ENCODE peak calls at places on chromosomes 2 and 18, in five cellular contexts. Q is breast epithelium, N is GM12891, V is esophagus muscularis mucosa, C is spleen. W is an unnamed sample.

GRCh38 chr2:64807417-64807816 is 153.7 kb upstream of the SERTAD2 start:
- DNase-seq in C (no peak), Q (no peak), N (no peak), V (no peak), W (no peak)

GRCh38 chr18:2883137-2883671 is 36.4 kb downstream of the EMILIN2 start:
- DNase-seq in C (peak), Q (no peak), V (peak), N (peak), W (no peak)

GRCh38 chr18:48594725-48595124 is 55.9 kb downstream of the CTIF start:
- DNase-seq in C (no peak), Q (no peak), N (no peak), V (no peak), W (no peak)

GRCh38 chr2:71064754-71065621 is 3.5 kb upstream of the NAGK start:
- DNase-seq in V (no peak), C (peak), Q (no peak), N (no peak), W (no peak)

GRCh38 chr18:44133483-44133882 is 547.2 kb upstream of the SETBP1 start:
- DNase-seq in C (no peak), V (no peak), Q (no peak), N (no peak), W (no peak)

GRCh38 chr18:49784427-49785185 is 28.7 kb downstream of the ACAA2 start:
- DNase-seq in N (no peak), Q (no peak), V (no peak), C (no peak), W (no peak)

GRCh38 chr2:187461294-187462261 is 13.5 kb upstream of the CALCRL start:
- DNase-seq in C (no peak), N (no peak), Q (no peak), V (no peak), W (no peak)

GRCh38 chr2:10741139-10741538 is 19.7 kb downstream of the ATP6V1C2 start:
- DNase-seq in C (no peak), Q (no peak), N (no peak), V (no peak), W (no peak)

GRCh38 chr2:220394433-220394832 is 767.0 kb downstream of the SLC4A3 start:
- DNase-seq in C (no peak), V (no peak), Q (no peak), N (no peak), W (no peak)

GRCh38 chr2:204321910-204322765 is 223.1 kb upstream of the PARD3B start:
- DNase-seq in N (no peak), Q (no peak), V (no peak), C (no peak), W (no peak)

GRCh38 chr2:241288489-241288888 is 27.0 kb downstream of the HDLBP start:
- DNase-seq in N (no peak), C (no peak), Q (no peak), V (peak), W (no peak)

GRCh38 chr2:33425660-33426059 is 50.8 kb upstream of the RASGRP3 start:
- DNase-seq in V (no peak), C (no peak), N (no peak), Q (no peak), W (no peak)

GRCh38 chr2:152409691-152410597 is 75.0 kb downstream of the FMNL2 start:
- DNase-seq in V (no peak), N (no peak), C (no peak), Q (no peak), W (no peak)

GRCh38 chr18:41462946-41463345 is 492.1 kb upstream of the PIK3C3 start:
- DNase-seq in C (no peak), N (no peak), Q (no peak), V (no peak), W (no peak)

GRCh38 chr18:22214731-22215528 is 45.5 kb downstream of the GATA6 start:
- DNase-seq in N (no peak), C (no peak), V (no peak), Q (no peak), W (no peak)

GRCh38 chr2:95314964-95315611 is 17.9 kb downstream of the KCNIP3 start:
- DNase-seq in C (peak), N (peak), Q (peak), V (no peak), W (no peak)

GRCh38 chr18:63808125-63808524 is 32.9 kb downstream of the SERPINB7 start:
- DNase-seq in Q (no peak), N (no peak), V (no peak), C (no peak), W (no peak)

GRCh38 chr18:417495-417894 is 83.0 kb downstream of the COLEC12 start:
- DNase-seq in N (no peak), Q (no peak), V (no peak), C (no peak), W (no peak)

GRCh38 chr2:557635-558301 is 119.4 kb downstream of the TMEM18 start:
- DNase-seq in V (peak), Q (no peak), C (no peak), N (no peak), W (no peak)

GRCh38 chr18:12946549-12947354 is 1.1 kb upstream of the SEH1L start:
- DNase-seq in V (no peak), C (no peak), N (peak), Q (peak), W (no peak)

GRCh38 chr2:59249441-59250330 is 1008.6 kb upstream of the FANCL start:
- DNase-seq in C (no peak), Q (no peak), V (no peak), N (no peak), W (no peak)

GRCh38 chr2:46151582-46151981 is 145.6 kb upstream of the EPAS1 start:
- DNase-seq in N (no peak), Q (no peak), V (no peak), C (no peak), W (no peak)

GRCh38 chr2:67840460-67841068 is 222.2 kb downstream of the C1D start:
- DNase-seq in C (peak), Q (peak), N (peak), V (no peak), W (peak)

GRCh38 chr2:240013343-240013742 is 11.8 kb downstream of the NDUFA10 start:
- DNase-seq in Q (no peak), C (no peak), N (no peak), V (no peak), W (no peak)

GRCh38 chr2:8135051-8135675 is 546.7 kb upstream of the ID2 start:
- DNase-seq in V (no peak), N (no peak), C (no peak), Q (no peak), W (no peak)

GRCh38 chr2:206696910-206697309 is 21.3 kb downstream of the DYTN start:
- DNase-seq in N (no peak), V (no peak), C (no peak), Q (no peak), W (no peak)

GRCh38 chr2:85589982-85590791 is 5.4 kb upstream of the RNF181 start:
- DNase-seq in C (no peak), N (no peak), Q (no peak), V (no peak), W (no peak)

GRCh38 chr2:189045836-189046235 is 71.7 kb downstream of the COL3A1 start:
- DNase-seq in C (no peak), V (no peak), N (no peak), Q (no peak), W (no peak)

GRCh38 chr2:120930236-120930635 is 194.6 kb downstream of the GLI2 start:
- DNase-seq in N (no peak), C (no peak), V (no peak), Q (no peak), W (no peak)

GRCh38 chr18:36314754-36315153 is 17.2 kb downstream of the FHOD3 start:
- DNase-seq in V (no peak), Q (no peak), C (no peak), N (no peak), W (no peak)

GRCh38 chr2:23904692-23905091 is 22.2 kb downstream of the ATAD2B start:
- DNase-seq in Q (no peak), N (no peak), C (no peak), V (no peak), W (no peak)

GRCh38 chr2:191218292-191218898 is 26.8 kb upstream of the MYO1B start:
- DNase-seq in N (no peak), C (no peak), Q (no peak), V (no peak), W (no peak)

GRCh38 chr2:171205551-171205950 is 44.9 kb upstream of the TLK1 start:
- DNase-seq in C (no peak), N (no peak), Q (no peak), V (no peak), W (no peak)

GRCh38 chr2:949894-950626 is 589 bp upstream of the SNTG2 start:
- DNase-seq in C (peak), N (no peak), Q (no peak), V (peak), W (no peak)

GRCh38 chr2:170123593-170123992 is 54.4 kb upstream of the MYO3B start:
- DNase-seq in Q (no peak), V (no peak), C (no peak), N (no peak), W (no peak)

GRCh38 chr2:63613391-63613901 is 24.7 kb downstream of the MDH1 start:
- DNase-seq in Q (no peak), C (no peak), V (no peak), N (no peak), W (no peak)
- TF ChIP-seq POLR2AphosphoS5 in Q (no peak), C (no peak), V (no peak), N (no peak), W (no peak)

GRCh38 chr18:79361766-79362522 is 33.8 kb upstream of the NFATC1 start:
- DNase-seq in N (no peak), Q (no peak), C (no peak), V (no peak), W (no peak)
- TF ChIP-seq POLR2A in N (no peak), Q (no peak), C (no peak), V (no peak), W (no peak)

DNA sequence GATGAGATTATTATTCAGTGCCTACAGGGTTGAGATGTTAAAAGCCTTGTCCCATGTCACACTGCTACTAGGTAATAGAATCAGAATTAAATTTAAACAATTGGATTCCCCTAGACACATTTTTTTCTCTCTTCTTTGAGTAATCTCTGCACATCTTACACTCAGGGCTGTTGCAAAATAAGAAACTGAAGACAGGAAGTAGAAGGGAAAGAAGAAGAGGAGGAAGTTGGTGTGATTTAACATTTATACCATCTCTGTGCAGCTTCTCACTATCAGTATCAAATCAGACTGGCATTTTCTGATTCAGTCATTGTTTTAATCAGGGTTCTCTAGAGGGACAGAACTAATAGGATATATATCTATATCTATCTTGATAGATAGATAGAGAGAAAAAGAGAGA is 677.6 kb downstream of the IRS1 start:
- DNase-seq in V (no peak), C (no peak), Q (no peak), N (no peak), W (no peak)
- TF ChIP-seq POLR2AphosphoS5 in V (no peak), C (no peak), Q (no peak), N (no peak), W (no peak)

DNA sequence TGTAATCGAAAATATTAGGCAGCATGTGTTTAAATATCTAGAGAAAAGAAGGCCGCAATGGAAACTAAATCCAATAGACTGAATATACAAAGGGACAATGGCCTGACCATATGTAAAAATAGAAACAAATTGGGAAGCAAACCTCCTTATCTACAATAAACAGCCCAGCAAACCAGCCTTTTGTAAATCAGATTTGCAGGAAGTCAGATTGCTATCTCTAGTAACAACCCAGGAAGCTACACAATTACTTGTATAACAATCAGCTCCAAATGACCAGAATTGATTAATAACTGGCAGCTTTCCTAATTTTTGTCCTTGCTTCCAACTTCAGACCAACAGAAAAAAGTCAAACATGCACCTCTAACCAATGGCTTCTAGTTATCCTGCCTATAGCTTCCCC is 860.0 kb downstream of the CPS1 start:
- DNase-seq in Q (no peak), N (no peak), V (no peak), C (no peak), W (no peak)
- TF ChIP-seq POLR2A in Q (no peak), N (no peak), V (no peak), C (no peak), W (no peak)

GRCh38 chr2:112795720-112796119 is 11.4 kb upstream of the IL1A start:
- DNase-seq in V (no peak), C (no peak), N (no peak), Q (no peak), W (no peak)

GRCh38 chr2:112791693-112792230 is 7.5 kb upstream of the IL1A start:
- DNase-seq in Q (no peak), C (no peak), N (no peak), V (no peak), W (no peak)

GRCh38 chr2:112793449-112793978 is 9.2 kb upstream of the IL1A start:
- DNase-seq in C (no peak), N (no peak), Q (no peak), V (no peak), W (no peak)

GRCh38 chr2:112794841-112795240 is 10.5 kb upstream of the IL1A start:
- DNase-seq in V (no peak), C (no peak), Q (no peak), N (no peak), W (no peak)

DNA sequence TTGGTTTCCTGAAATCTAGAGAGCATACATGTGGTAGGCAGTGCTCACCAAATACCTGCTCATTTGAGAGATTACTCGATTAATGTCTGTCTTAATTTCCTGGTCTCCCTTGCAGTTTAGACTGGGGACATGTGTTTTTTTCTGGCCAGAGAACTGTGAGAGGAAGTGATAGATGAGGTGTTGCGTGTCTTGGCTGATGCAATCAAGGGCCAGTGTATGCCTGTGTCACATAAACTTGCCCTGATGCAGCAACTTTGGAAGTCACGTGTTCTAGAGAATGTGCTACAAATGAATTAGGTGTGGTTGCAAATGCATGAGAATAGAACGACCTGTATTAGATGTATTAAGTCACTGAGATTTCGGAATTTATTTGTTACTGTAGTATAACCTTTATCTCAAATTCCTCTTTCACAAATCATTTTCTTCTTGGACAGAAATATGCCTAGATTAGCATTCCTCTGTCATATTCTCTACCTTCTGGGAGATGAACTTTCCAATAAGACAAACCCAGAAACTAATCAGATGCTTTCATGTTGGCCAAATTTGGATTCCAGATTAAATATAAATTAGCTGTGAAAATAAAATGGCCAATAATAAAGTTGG is 9.9 kb upstream of the IL1A start:
- DNase-seq in V (no peak), N (no peak), C (no peak), Q (no peak), W (no peak)
- TF ChIP-seq POLR2AphosphoS5 in V (peak), N (no peak), C (no peak), Q (peak), W (no peak)

GRCh38 chr18:61861372-61861771 is 31.4 kb downstream of the RNF152 start:
- DNase-seq in N (no peak), Q (no peak), C (no peak), V (no peak), W (no peak)
- TF ChIP-seq POLR2A in N (no peak), Q (no peak), C (no peak), V (no peak), W (no peak)

DNA sequence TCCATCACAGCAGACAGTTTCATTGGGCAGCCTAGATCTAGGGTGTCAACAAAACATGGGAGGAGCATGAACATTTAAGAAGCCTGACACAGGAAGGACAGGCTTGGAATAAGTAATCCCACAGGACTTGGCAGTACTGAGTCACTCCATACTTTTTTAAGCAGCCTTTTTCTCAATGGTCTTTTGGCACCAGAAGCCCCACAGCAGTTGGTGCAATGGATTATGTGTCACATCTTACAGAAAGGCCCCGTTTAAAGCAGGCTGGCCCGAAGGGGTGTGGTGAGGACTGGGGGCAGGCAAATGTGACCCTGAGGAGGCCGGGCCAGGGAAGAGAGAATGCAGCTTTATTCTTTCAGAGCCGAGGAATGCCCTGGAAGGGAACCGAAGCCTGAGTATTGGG is 26.6 kb downstream of the SPTBN1 start:
- DNase-seq in V (no peak), C (no peak), Q (no peak), N (no peak), W (no peak)
- TF ChIP-seq POLR2AphosphoS5 in V (no peak), C (no peak), Q (no peak), N (no peak), W (no peak)

GRCh38 chr2:136242687-136243277 is 124.8 kb upstream of the CXCR4 start:
- DNase-seq in Q (no peak), C (peak), N (no peak), V (no peak), W (no peak)

GRCh38 chr2:136238214-136238551 is 120.2 kb upstream of the CXCR4 start:
- DNase-seq in V (no peak), C (no peak), Q (no peak), N (no peak), W (no peak)

GRCh38 chr2:136242100-136242499 is 124.2 kb upstream of the CXCR4 start:
- DNase-seq in Q (no peak), N (no peak), C (no peak), V (no peak), W (no peak)

GRCh38 chr2:136235451-136236418 is 117.8 kb upstream of the CXCR4 start:
- DNase-seq in V (no peak), C (no peak), N (no peak), Q (peak), W (no peak)

GRCh38 chr2:136238552-136239346 is 120.8 kb upstream of the CXCR4 start:
- DNase-seq in N (no peak), C (no peak), Q (no peak), V (no peak), W (no peak)
- TF ChIP-seq POLR2A in N (no peak), C (no peak), Q (no peak), V (no peak), W (no peak)

W was measured in GM12892.